ENCODE peak calls at places on chromosome 9, in four cellular contexts. A is GM12878; F is CD4-positive, alpha-beta T cell; E is GM10248. S is an unnamed sample.

GRCh38 chr9:113345165-113345564 is 4.2 kb upstream of the BSPRY start:
- DNase-seq in A (no peak), F (no peak), E (no peak), S (no peak)

GRCh38 chr9:20353931-20354652 is 268.2 kb downstream of the MLLT3 start:
- DNase-seq in A (no peak), F (no peak), E (no peak), S (no peak)

GRCh38 chr9:137452761-137453642 is 6.1 kb downstream of the NSMF start:
- DNase-seq in A (no peak), F (no peak), E (no peak), S (no peak)

GRCh38 chr9:127857278-127857677 is 2.8 kb upstream of the ENG start:
- DNase-seq in A (no peak), F (no peak), E (no peak), S (no peak)

GRCh38 chr9:95724253-95724991 is 151.1 kb upstream of the ERCC6L2 start:
- DNase-seq in A (peak), F (peak), E (peak), S (no peak)

GRCh38 chr9:104746798-104747197 is 685 bp upstream of the NIPSNAP3A start:
- DNase-seq in A (no peak), F (no peak), E (no peak), S (no peak)

GRCh38 chr9:137077010-137077747 is at the start of gene UAP1L1:
- DNase-seq in A (no peak), F (peak), E (peak), S (no peak)

GRCh38 chr9:88426651-88427050 is 38.4 kb downstream of the SPIN1 start:
- DNase-seq in A (no peak), F (no peak), E (no peak), S (no peak)

GRCh38 chr9:17580119-17580518 is 1.3 kb downstream of the SH3GL2 start:
- DNase-seq in A (no peak), F (no peak), E (no peak), S (no peak)

GRCh38 chr9:97046228-97046627 is 7.3 kb upstream of the CTSV start:
- DNase-seq in A (no peak), F (no peak), E (no peak), S (no peak)

GRCh38 chr9:136499935-136500910 is 17.4 kb upstream of the SEC16A start:
- DNase-seq in A (no peak), F (no peak), E (no peak), S (no peak)

GRCh38 chr9:128448746-128449145 is 7.1 kb upstream of the ODF2 start:
- DNase-seq in A (no peak), F (no peak), E (no peak), S (no peak)

GRCh38 chr9:21687351-21687750 is 115.1 kb upstream of the MTAP start:
- DNase-seq in A (no peak), F (no peak), E (no peak), S (no peak)

GRCh38 chr9:89465726-89466308 is 32.1 kb downstream of the SEMA4D start:
- DNase-seq in A (no peak), F (no peak), E (no peak), S (no peak)

GRCh38 chr9:126612329-126612812 is 1.4 kb upstream of the LMX1B start:
- DNase-seq in A (no peak), F (no peak), E (no peak), S (no peak)

GRCh38 chr9:74330487-74331214 is 166.5 kb upstream of the RORB start:
- DNase-seq in A (no peak), F (no peak), E (no peak), S (no peak)

DNA sequence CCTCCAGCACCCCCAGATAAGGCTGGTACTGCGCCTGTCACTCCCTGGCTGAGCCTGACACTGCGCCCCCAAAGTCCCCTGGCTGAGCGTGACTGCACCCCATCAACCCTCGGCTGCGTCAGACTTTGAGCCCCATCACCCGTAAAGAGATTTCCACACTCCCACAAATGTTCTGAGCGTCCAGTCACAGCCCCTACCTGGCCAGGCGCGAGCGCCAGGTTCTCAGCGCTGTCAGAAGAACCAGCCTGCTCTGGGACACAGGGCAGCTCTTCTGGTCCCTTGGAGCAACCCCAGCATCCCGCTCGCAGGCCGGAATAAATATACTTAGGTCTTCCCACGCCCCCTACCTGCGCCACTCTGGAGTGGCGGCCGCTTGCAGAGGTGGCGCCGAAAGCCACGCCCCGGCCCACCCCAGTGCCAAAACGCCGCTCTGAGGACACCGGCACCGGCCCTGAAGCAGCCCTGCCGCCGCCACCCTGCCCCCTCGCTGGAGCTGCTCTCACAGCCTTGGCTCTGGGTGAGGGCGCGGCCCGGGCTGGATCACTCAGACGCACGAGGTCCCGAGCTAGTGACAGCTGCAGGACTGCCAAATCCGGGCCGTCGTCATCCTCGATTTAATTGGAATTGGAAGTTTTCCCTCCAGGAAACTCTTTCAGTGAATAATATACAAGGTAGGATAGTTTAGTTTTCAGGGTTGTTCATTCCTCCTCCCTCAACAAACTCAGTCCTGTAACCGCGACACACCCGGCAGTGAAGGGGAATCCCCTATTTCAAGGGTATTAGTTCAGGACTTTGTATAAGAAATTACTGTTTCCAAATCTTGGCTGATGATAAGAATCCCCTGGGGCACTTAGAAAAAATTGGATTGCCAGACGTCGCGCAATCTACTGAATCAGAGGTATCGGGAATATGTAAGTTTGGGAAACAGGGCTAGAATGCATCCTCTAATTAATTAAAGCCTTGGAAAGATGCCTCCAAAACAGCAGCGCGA is 1.2 kb upstream of the CEMIP2 start:
- DNase-seq in A (no peak), F (peak), E (peak), S (peak)
- TF ChIP-seq CTCF in A (no peak), F (peak), E (peak), S (peak)

GRCh38 chr9:14719231-14719923 is 3.2 kb downstream of the CER1 start:
- DNase-seq in A (no peak), F (no peak), E (no peak), S (no peak)
- TF ChIP-seq CTCF in A (no peak), F (no peak), E (no peak), S (no peak)

GRCh38 chr9:69018688-69019087 is 4.8 kb upstream of the PRKACG start:
- DNase-seq in A (no peak), F (no peak), E (no peak), S (no peak)
- TF ChIP-seq CTCF in A (peak), F (no peak), E (no peak), S (no peak)

GRCh38 chr9:23775549-23775948 is 50.5 kb downstream of the ELAVL2 start:
- DNase-seq in A (no peak), F (no peak), E (no peak), S (no peak)
- TF ChIP-seq CTCF in A (no peak), F (no peak), E (no peak), S (no peak)

GRCh38 chr9:108813951-108814601 is 41.7 kb downstream of the ACTL7B start:
- DNase-seq in A (no peak), F (no peak), E (no peak), S (no peak)
- TF ChIP-seq CTCF in A (no peak), F (no peak), E (no peak), S (no peak)

GRCh38 chr9:6552033-6552737 is 93.3 kb downstream of the GLDC start:
- DNase-seq in A (no peak), F (no peak), E (no peak), S (no peak)
- TF ChIP-seq CTCF in A (no peak), F (no peak), E (no peak), S (no peak)

DNA sequence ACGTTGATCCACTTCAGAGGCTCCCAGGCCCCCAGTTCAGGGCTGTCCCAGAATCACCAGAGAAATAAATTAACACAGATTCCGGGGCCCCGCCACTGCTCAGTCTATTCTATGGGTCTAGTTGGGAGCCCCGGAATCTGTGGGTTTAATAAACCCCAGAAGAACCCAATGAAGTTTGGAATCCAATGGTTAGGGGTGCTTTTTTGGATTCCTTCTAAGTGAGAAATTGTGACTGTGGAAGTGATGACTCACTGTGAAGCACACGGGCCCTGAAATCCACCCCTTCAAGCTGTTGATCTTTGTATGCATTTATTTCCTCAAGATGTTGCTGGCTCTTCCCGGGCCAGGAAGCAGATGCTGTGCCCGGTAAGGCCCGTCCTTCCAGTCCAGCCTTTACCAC is 57.3 kb upstream of the SLC28A3 start:
- DNase-seq in A (no peak), F (no peak), E (no peak), S (no peak)
- TF ChIP-seq CTCF in A (no peak), F (no peak), E (no peak), S (no peak)

DNA sequence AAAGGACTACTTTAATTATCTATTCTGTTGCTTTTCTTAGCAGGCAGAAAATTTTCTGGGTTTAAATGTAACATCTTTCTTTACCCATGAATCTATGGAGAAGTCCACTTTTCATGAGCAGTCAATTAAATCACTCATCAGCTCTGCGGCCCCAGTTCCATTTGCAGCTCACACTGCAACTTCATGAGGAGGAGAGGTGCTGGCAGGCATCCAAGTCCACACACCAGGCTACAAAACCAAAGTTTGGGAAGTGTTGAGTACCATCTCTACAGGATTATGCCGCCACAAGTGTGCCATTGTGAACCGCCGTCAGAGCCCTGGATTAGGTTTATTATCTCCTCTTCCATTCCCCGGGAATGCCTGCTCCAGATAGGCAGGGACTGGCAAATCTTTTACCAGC is 192.1 kb downstream of the TLE4 start:
- DNase-seq in A (no peak), F (no peak), E (no peak), S (no peak)
- TF ChIP-seq CTCF in A (no peak), F (no peak), E (no peak), S (no peak)

S was measured in progenitor cell of endocrine pancreas.